ENCODE peak calls at places on chromosomes 1 and 21, in six cellular contexts. Y is fibroblast of mammary gland, R is colonic mucosa, I is HCT116, D is AG09309, C is neural crest cell. F is an unnamed sample.

GRCh38 chr21:41289431-41289830 is 27.2 kb upstream of the FAM3B start:
- DNase-seq in Y (peak), R (no peak), I (peak), D (no peak), C (no peak), F (no peak)

GRCh38 chr1:172960019-172960418 is 90.7 kb downstream of the TNFSF18 start:
- DNase-seq in Y (no peak), R (no peak), I (no peak), D (no peak), C (no peak), F (no peak)

GRCh38 chr1:161342836-161343235 is 24.8 kb downstream of the CFAP126 start:
- DNase-seq in Y (no peak), R (no peak), I (no peak), D (no peak), C (no peak), F (no peak)

GRCh38 chr1:153611024-153611352 is 1.9 kb downstream of the S100A16 start:
- DNase-seq in Y (peak), R (no peak), I (no peak), D (no peak), C (no peak), F (no peak)

GRCh38 chr1:65230741-65231439 is 78.5 kb upstream of the DNAJC6 start:
- DNase-seq in Y (no peak), R (no peak), I (no peak), D (no peak), C (no peak), F (no peak)

GRCh38 chr1:241167121-241167619 is 189.8 kb downstream of the RGS7 start:
- DNase-seq in Y (no peak), R (no peak), I (no peak), D (no peak), C (no peak), F (no peak)

GRCh38 chr1:72830606-72831390 is 548.5 kb upstream of the NEGR1 start:
- DNase-seq in Y (no peak), R (no peak), I (no peak), D (no peak), C (no peak), F (no peak)

GRCh38 chr21:17911628-17912027 is 92.5 kb upstream of the C21orf91 start:
- DNase-seq in Y (peak), R (no peak), I (no peak), D (peak), C (no peak), F (no peak)

GRCh38 chr1:231923461-231924132 is 297.0 kb downstream of the DISC1 start:
- DNase-seq in Y (peak), R (no peak), I (no peak), D (no peak), C (peak), F (no peak)

GRCh38 chr1:41122851-41123518 is 101.5 kb upstream of the SLFNL1 start:
- DNase-seq in Y (peak), R (peak), I (peak), D (peak), C (peak), F (peak)

GRCh38 chr1:155944396-155944728 is 2.9 kb downstream of the RXFP4 start:
- DNase-seq in Y (no peak), R (no peak), I (no peak), D (no peak), C (no peak), F (no peak)

GRCh38 chr1:187933562-187934419 is 1105.0 kb downstream of the PLA2G4A start:
- DNase-seq in Y (no peak), R (no peak), I (no peak), D (no peak), C (no peak), F (no peak)

GRCh38 chr1:162855461-162856150 is 5.4 kb downstream of the CCDC190 start:
- DNase-seq in Y (peak), R (no peak), I (no peak), D (peak), C (no peak), F (no peak)

GRCh38 chr21:41168391-41169257 is 664 bp downstream of the BACE2 start:
- DNase-seq in Y (peak), R (peak), I (no peak), D (no peak), C (peak), F (peak)

GRCh38 chr21:44869860-44870747 is 3.4 kb downstream of the PTTG1IP start:
- DNase-seq in Y (peak), R (no peak), I (peak), D (peak), C (no peak), F (peak)

GRCh38 chr1:160629286-160630210 is 17.3 kb downstream of the SLAMF1 start:
- DNase-seq in Y (no peak), R (no peak), I (no peak), D (no peak), C (no peak), F (no peak)

GRCh38 chr1:173714441-173714758 is 381 bp upstream of the KLHL20 start:
- DNase-seq in Y (no peak), R (no peak), I (no peak), D (no peak), C (no peak), F (no peak)

GRCh38 chr1:58857673-58858343 is 74.0 kb upstream of the JUN start:
- DNase-seq in Y (no peak), R (no peak), I (no peak), D (no peak), C (no peak), F (no peak)

GRCh38 chr1:243496173-243496553 is 240.3 kb downstream of the SDCCAG8 start:
- DNase-seq in Y (no peak), R (peak), I (no peak), D (no peak), C (no peak), F (no peak)

GRCh38 chr1:220552672-220553258 is 24.8 kb downstream of the MARK1 start:
- DNase-seq in Y (peak), R (no peak), I (no peak), D (no peak), C (no peak), F (no peak)

GRCh38 chr1:221699582-221700519 is 42.0 kb downstream of the DUSP10 start:
- DNase-seq in Y (no peak), R (no peak), I (no peak), D (peak), C (no peak), F (no peak)

GRCh38 chr1:40171036-40171435 is 9.8 kb downstream of the RLF start:
- DNase-seq in Y (no peak), R (no peak), I (no peak), D (no peak), C (no peak), F (no peak)

GRCh38 chr1:29325675-29326074 is 89.4 kb downstream of the PTPRU start:
- DNase-seq in Y (no peak), R (no peak), I (no peak), D (no peak), C (no peak), F (no peak)

GRCh38 chr1:157369808-157370521 is 182.3 kb downstream of the FCRL5 start:
- DNase-seq in Y (peak), R (peak), I (peak), D (no peak), C (peak), F (peak)

GRCh38 chr1:237754627-237755026 is 136.1 kb downstream of the ZP4 start:
- DNase-seq in Y (no peak), R (no peak), I (no peak), D (no peak), C (no peak), F (no peak)

GRCh38 chr1:235902638-235903542 is 36.2 kb upstream of the LYST start:
- DNase-seq in Y (peak), R (peak), I (peak), D (peak), C (no peak), F (peak)

GRCh38 chr1:30381671-30382365 is 341.6 kb downstream of the MATN1 start:
- DNase-seq in Y (no peak), R (no peak), I (no peak), D (no peak), C (no peak), F (no peak)

GRCh38 chr1:54370287-54371003 is 35.7 kb downstream of the SSBP3 start:
- DNase-seq in Y (no peak), R (no peak), I (no peak), D (no peak), C (no peak), F (no peak)

GRCh38 chr1:39526466-39527189 is 35.2 kb downstream of the BMP8A start:
- DNase-seq in Y (no peak), R (no peak), I (no peak), D (no peak), C (no peak), F (no peak)

GRCh38 chr1:2632561-2633361 is at the start of gene MMEL1:
- DNase-seq in Y (no peak), R (peak), I (no peak), D (no peak), C (no peak), F (no peak)

GRCh38 chr1:220828211-220828553 is 41.5 kb downstream of the MTARC1 start:
- DNase-seq in Y (no peak), R (no peak), I (no peak), D (no peak), C (no peak), F (no peak)

GRCh38 chr1:203672354-203672753 is 45.7 kb downstream of the ATP2B4 start:
- DNase-seq in Y (peak), R (peak), I (no peak), D (peak), C (peak), F (no peak)

GRCh38 chr1:27966402-27967105 is 6.8 kb downstream of the XKR8 start:
- DNase-seq in Y (no peak), R (no peak), I (peak), D (no peak), C (no peak), F (peak)

DNA sequence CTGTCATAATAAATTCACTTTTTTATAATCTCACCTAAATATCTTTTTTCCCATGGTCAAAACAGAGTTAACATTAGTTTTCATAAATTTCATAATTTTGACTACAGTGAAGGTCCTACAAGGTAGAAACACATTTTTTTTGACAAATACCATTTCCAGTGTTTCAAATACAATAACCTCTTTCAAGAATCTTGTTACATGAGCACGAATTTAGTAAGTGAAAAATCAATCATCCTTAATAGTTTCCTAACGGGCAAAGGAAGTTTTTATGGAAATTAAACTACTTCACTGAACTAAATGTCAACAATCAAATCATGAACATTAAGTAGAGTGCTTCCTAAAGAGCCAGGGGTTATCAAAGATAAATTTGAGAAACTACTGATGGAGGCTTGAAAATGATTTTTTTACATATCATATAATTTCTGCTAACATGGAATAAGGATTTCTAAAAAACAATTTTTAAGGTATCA is 35.4 kb downstream of the ABL2 start:
- DNase-seq in Y (no peak), R (no peak), I (no peak), D (no peak), C (no peak), F (no peak)
- TF ChIP-seq CTCF in Y (no peak), R (no peak), I (no peak), D (no peak), C (no peak), F (no peak)

GRCh38 chr1:202661136-202661845 is 49.0 kb downstream of the SYT2 start:
- DNase-seq in Y (no peak), R (no peak), I (peak), D (no peak), C (no peak), F (peak)
- TF ChIP-seq CTCF in Y (peak), R (peak), I (peak), D (peak), C (peak), F (peak)

DNA sequence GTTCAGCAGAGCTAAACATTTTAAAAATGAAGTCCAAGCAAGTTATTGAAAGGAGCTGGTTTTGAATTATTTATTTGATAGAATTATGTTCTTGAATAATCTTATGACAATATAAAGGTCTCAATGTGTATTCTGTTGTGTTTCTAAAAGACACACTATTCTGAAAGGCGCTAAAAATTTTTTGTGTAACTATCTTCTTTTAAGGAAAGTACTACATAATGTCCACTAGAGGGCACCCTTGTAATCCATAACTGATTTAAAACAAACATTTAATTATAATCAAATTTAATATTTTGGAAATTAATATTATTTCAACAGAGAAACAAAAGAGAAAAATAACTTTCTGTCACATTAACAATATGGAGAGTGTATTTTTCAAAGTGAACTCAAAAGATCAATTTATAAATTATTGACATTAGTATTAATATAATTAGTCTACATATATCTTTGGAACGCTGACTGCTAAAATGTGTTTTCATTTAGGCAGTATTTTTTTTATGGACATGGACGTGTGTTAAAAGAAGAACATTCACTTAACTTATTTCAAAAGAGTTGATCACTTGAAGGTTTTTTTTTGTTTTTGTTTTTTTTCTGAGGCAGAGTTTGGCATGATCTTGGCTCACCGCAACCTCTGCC is 248.4 kb downstream of the DENND1B start:
- DNase-seq in Y (peak), R (no peak), I (peak), D (no peak), C (no peak), F (no peak)
- TF ChIP-seq CTCF in Y (peak), R (peak), I (peak), D (peak), C (peak), F (peak)

GRCh38 chr1:226552061-226552460 is 3.5 kb downstream of the STUM start:
- DNase-seq in Y (no peak), R (no peak), I (no peak), D (no peak), C (no peak), F (no peak)
- TF ChIP-seq CTCF in Y (no peak), R (no peak), I (no peak), D (no peak), C (no peak), F (no peak)

GRCh38 chr1:230091473-230092231 is 24.6 kb downstream of the GALNT2 start:
- DNase-seq in Y (peak), R (no peak), I (no peak), D (no peak), C (no peak), F (peak)
- TF ChIP-seq CTCF in Y (peak), R (no peak), I (no peak), D (no peak), C (no peak), F (no peak)

DNA sequence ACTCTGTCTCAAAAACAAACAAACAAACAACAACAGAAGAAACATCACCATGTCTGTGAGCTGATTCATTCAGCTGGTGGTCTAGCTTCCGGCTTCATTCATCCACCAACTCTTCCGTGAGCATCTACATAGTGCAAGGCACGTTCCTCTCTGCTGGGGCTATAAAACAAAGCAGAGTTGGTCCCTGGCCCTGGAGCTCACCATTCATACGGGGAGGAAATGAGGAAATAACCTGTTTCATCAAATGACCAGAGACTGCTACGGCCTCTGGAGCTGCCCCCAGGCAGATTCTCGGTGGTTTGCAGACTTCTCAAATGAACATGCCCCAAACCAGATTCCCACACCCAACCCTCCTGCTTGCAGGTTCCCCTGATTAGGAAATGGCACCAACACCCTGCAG is 41.0 kb upstream of the ID3 start:
- DNase-seq in Y (no peak), R (no peak), I (no peak), D (no peak), C (no peak), F (no peak)
- TF ChIP-seq CTCF in Y (no peak), R (no peak), I (no peak), D (no peak), C (no peak), F (no peak)

DNA sequence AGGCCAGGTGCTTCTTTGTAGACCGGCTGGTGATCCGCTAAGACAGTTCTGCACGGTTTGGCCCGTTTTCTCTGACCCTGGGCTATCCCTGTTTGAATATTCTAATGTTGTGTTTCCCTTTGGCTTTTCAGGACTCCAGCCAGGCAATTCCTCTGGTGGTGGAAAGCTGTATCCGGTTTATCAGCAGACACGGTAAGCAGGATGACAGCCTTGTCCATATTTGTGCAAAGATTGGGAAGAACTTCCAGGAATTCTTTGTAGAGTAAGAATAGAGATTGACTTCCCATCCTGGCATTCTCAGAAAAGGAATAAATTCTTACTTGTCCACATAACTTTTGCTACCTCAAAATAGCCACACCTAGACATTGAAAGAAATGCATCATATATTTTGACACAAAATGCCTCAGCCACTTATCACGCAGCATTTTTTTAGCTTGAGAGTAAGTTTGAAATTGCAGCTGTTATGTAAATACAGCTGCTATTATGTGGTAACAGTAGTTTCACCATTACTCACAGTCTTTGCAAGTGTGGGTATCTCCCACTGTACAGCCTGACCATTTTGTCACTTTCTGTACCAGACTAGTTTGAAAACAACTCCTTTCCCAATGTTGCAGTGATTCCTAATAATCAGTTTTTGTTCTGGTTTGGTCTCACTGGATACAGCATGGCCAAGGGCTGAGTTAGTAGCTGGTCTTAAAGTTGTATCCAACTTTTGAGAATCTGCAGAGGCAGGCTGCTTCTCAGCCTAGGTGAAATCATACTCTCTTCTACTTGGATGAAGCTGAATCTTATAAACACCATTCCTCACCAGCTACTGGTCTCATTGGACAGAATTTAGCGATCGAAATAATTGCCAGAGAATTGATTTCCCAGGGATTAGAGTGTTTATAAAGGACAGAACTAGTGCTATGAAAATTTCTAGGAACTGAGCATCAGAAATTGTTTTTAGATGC is 40.0 kb upstream of the IKBKE start:
- DNase-seq in Y (peak), R (no peak), I (no peak), D (peak), C (no peak), F (no peak)
- TF ChIP-seq CTCF in Y (peak), R (no peak), I (no peak), D (peak), C (no peak), F (no peak)

GRCh38 chr1:206761369-206761768 is 9.2 kb upstream of the IL19 start:
- DNase-seq in Y (peak), R (no peak), I (no peak), D (no peak), C (no peak), F (no peak)

GRCh38 chr1:206757524-206758266 is 12.9 kb upstream of the IL19 start:
- DNase-seq in Y (no peak), R (no peak), I (no peak), D (no peak), C (no peak), F (no peak)

GRCh38 chr1:206766251-206766856 is 4.2 kb upstream of the IL19 start:
- DNase-seq in Y (peak), R (peak), I (no peak), D (peak), C (no peak), F (peak)

GRCh38 chr1:206760590-206760989 is 10.0 kb upstream of the IL19 start:
- DNase-seq in Y (no peak), R (no peak), I (no peak), D (no peak), C (no peak), F (no peak)
- TF ChIP-seq CTCF in Y (no peak), R (no peak), I (no peak), D (no peak), C (no peak), F (no peak)

GRCh38 chr1:244730153-244730933 is 77.4 kb downstream of the DESI2 start:
- DNase-seq in Y (peak), R (peak), I (no peak), D (no peak), C (peak), F (peak)
- TF ChIP-seq CTCF in Y (no peak), R (no peak), I (no peak), D (no peak), C (peak), F (no peak)